ENCODE peak calls at places on chromosomes 7 and 10, in five cellular contexts. B is astrocyte, V is neural crest cell, L is amniotic epithelial cell, J is OCI-LY7. Q is an unnamed sample.

GRCh38 chr7:157044151-157044687 is 33.8 kb upstream of the MNX1 start:
- DNase-seq in L (no peak), J (no peak), B (no peak), V (no peak), Q (peak)

GRCh38 chr10:133295426-133296320 is 13.0 kb downstream of the TUBGCP2 start:
- DNase-seq in B (no peak), V (no peak), J (no peak), L (no peak), Q (no peak)

GRCh38 chr7:30791126-30791525 is 19.9 kb downstream of the MINDY4 start:
- DNase-seq in B (no peak), J (no peak), V (no peak), L (no peak), Q (no peak)

GRCh38 chr10:98096731-98097130 is 37.7 kb upstream of the R3HCC1L start:
- DNase-seq in J (no peak), B (no peak), V (no peak), L (no peak), Q (no peak)

GRCh38 chr7:44067064-44067951 is 1.9 kb upstream of the PGAM2 start:
- DNase-seq in J (no peak), B (no peak), L (no peak), V (no peak), Q (no peak)

GRCh38 chr7:96949766-96950165 is 55.6 kb upstream of the DLX6 start:
- DNase-seq in L (no peak), J (no peak), B (peak), V (no peak), Q (no peak)

GRCh38 chr10:93384006-93384405 is 98.1 kb downstream of the MYOF start:
- DNase-seq in J (no peak), L (no peak), V (no peak), B (no peak), Q (no peak)

GRCh38 chr7:94174375-94174774 is 170.2 kb upstream of the BET1 start:
- DNase-seq in L (no peak), B (no peak), V (no peak), J (no peak), Q (no peak)

GRCh38 chr10:14588084-14588937 is 186.4 kb downstream of the FAM107B start:
- DNase-seq in J (no peak), V (no peak), B (peak), L (peak), Q (peak)

GRCh38 chr7:116138202-116138801 is 72.0 kb upstream of the TES start:
- DNase-seq in B (peak), L (peak), J (peak), V (peak), Q (peak)

GRCh38 chr10:48572414-48572813 is 32.5 kb downstream of the ARHGAP22 start:
- DNase-seq in B (peak), V (no peak), L (no peak), J (no peak), Q (no peak)

GRCh38 chr10:117339569-117339968 is 35.7 kb downstream of the PDZD8 start:
- DNase-seq in B (no peak), V (no peak), L (peak), J (no peak), Q (no peak)

GRCh38 chr10:21712975-21713374 is 178.9 kb downstream of the MLLT10 start:
- DNase-seq in V (no peak), L (no peak), J (no peak), B (no peak), Q (no peak)

GRCh38 chr10:29734980-29735627 is 100.3 kb upstream of the SVIL start:
- DNase-seq in B (peak), V (peak), J (no peak), L (no peak), Q (no peak)

Q was measured in GM04504.